ENCODE peak calls at places on chromosomes 16 and 17, in four cellular contexts. Z is C1 segment of cervical spinal cord; O is kidney epithelial cell; J is stimulated activated CD8-positive, alpha-beta memory T cell treated with anti-CD3 and anti-CD28 coated beads, Interleukin-12 subunit alpha, Interleukin-12 subunit beta, amount 100 ng/mL, for 4 hours. R is an unnamed sample.

GRCh38 chr16:2088759-2089358 is 41.1 kb downstream of the TSC2 start:
- DNase-seq in Z (no peak), O (no peak), J (no peak), R (peak)

GRCh38 chr16:55434000-55434399 is 45.0 kb upstream of the MMP2 start:
- DNase-seq in Z (no peak), O (no peak), J (no peak), R (no peak)

GRCh38 chr16:17556276-17557052 is 85.7 kb upstream of the XYLT1 start:
- DNase-seq in Z (no peak), O (no peak), J (no peak), R (peak)

GRCh38 chr17:76252040-76252954 is 12.0 kb upstream of the RNF157 start:
- DNase-seq in Z (peak), O (peak), J (no peak), R (peak)

GRCh38 chr17:45371414-45372324 is 54.8 kb upstream of the MAP3K14 start:
- DNase-seq in Z (no peak), O (peak), J (peak), R (peak)

GRCh38 chr17:61419496-61420046 is 19.9 kb downstream of the TBX2 start:
- DNase-seq in Z (no peak), O (no peak), J (no peak), R (no peak)

GRCh38 chr17:39132192-39132600 is 19.2 kb downstream of the PLXDC1 start:
- DNase-seq in Z (no peak), O (no peak), J (no peak), R (no peak)

GRCh38 chr17:27339836-27340550 is 46.1 kb downstream of the WSB1 start:
- DNase-seq in Z (no peak), O (no peak), J (peak), R (no peak)

GRCh38 chr16:138049-138417 is 440 bp downstream of the NPRL3 start:
- DNase-seq in Z (no peak), O (no peak), J (no peak), R (no peak)

GRCh38 chr16:86285421-86285820 is 224.9 kb upstream of the FOXF1 start:
- DNase-seq in Z (no peak), O (no peak), J (no peak), R (no peak)

GRCh38 chr16:17313085-17313611 is 157.6 kb downstream of the XYLT1 start:
- DNase-seq in Z (no peak), O (no peak), J (no peak), R (no peak)

GRCh38 chr16:53518550-53519416 is 15.8 kb upstream of the AKTIP start:
- DNase-seq in Z (no peak), O (no peak), J (peak), R (no peak)

GRCh38 chr16:4676826-4677225 is 16.5 kb upstream of the NUDT16L1 start:
- DNase-seq in Z (no peak), O (no peak), J (no peak), R (no peak)

GRCh38 chr16:88783391-88784073 is 1.5 kb downstream of the PIEZO1 start:
- DNase-seq in Z (peak), O (no peak), J (no peak), R (no peak)

GRCh38 chr17:77654296-77654695 is 304.2 kb upstream of the TNRC6C start:
- DNase-seq in Z (no peak), O (no peak), J (no peak), R (no peak)

GRCh38 chr16:78894872-78895271 is 705.7 kb downstream of the MAF start:
- DNase-seq in Z (no peak), O (no peak), J (no peak), R (no peak)

GRCh38 chr16:55728797-55729196 is 73.0 kb downstream of the SLC6A2 start:
- DNase-seq in Z (no peak), O (no peak), J (no peak), R (no peak)

GRCh38 chr17:16991349-16992009 is 19.6 kb upstream of the TNFRSF13B start:
- DNase-seq in Z (peak), O (no peak), J (peak), R (no peak)

GRCh38 chr16:87297918-87298631 is 19.1 kb downstream of the C16orf95 start:
- DNase-seq in Z (no peak), O (no peak), J (no peak), R (no peak)

GRCh38 chr17:10243905-10244844 is 45.8 kb upstream of the GAS7 start:
- DNase-seq in Z (no peak), O (no peak), J (no peak), R (no peak)

GRCh38 chr17:12046786-12047185 is 26.1 kb downstream of the MAP2K4 start:
- DNase-seq in Z (no peak), O (no peak), J (no peak), R (no peak)

GRCh38 chr17:29238133-29238850 is 8.4 kb upstream of the CRYBA1 start:
- DNase-seq in Z (no peak), O (no peak), J (no peak), R (no peak)

GRCh38 chr17:68456529-68457167 is 648 bp downstream of the WIPI1 start:
- DNase-seq in Z (peak), O (peak), J (no peak), R (peak)

GRCh38 chr16:495127-495748 is 32.3 kb upstream of the CAPN15 start:
- DNase-seq in Z (no peak), O (no peak), J (no peak), R (no peak)

GRCh38 chr16:19005561-19006445 is 22.1 kb downstream of the TMC7 start:
- DNase-seq in Z (peak), O (no peak), J (no peak), R (peak)

GRCh38 chr16:35195173-35195863 is 1735.9 kb downstream of the TP53TG3F start:
- DNase-seq in Z (no peak), O (no peak), J (no peak), R (no peak)

GRCh38 chr16:79672524-79672923 is 72.0 kb upstream of the MAF start:
- DNase-seq in Z (no peak), O (no peak), J (no peak), R (no peak)

GRCh38 chr17:74749262-74750038 is 1.0 kb downstream of the NHERF1 start:
- DNase-seq in Z (no peak), O (no peak), J (no peak), R (no peak)

GRCh38 chr16:80915079-80915450 is 91.6 kb downstream of the CMC2 start:
- DNase-seq in Z (no peak), O (no peak), J (no peak), R (no peak)

GRCh38 chr17:9120471-9120870 is 99.2 kb downstream of the NTN1 start:
- DNase-seq in Z (no peak), O (no peak), J (no peak), R (no peak)

GRCh38 chr17:43665038-43665386 is 3.3 kb upstream of the MEOX1 start:
- DNase-seq in Z (no peak), O (no peak), J (no peak), R (no peak)

GRCh38 chr16:83615553-83615952 is 192.2 kb upstream of the HSBP1 start:
- DNase-seq in Z (no peak), O (no peak), J (no peak), R (no peak)

GRCh38 chr17:80358861-80359260 is 56.1 kb upstream of the ENDOV start:
- DNase-seq in Z (no peak), O (no peak), J (no peak), R (no peak)

GRCh38 chr17:57810740-57811632 is 38.9 kb downstream of the MRPS23 start:
- DNase-seq in Z (no peak), O (no peak), J (no peak), R (no peak)

GRCh38 chr16:66386629-66387622 is 20.4 kb downstream of the CDH5 start:
- DNase-seq in Z (no peak), O (no peak), J (no peak), R (no peak)

GRCh38 chr17:28008526-28008925 is 34.0 kb upstream of the NLK start:
- DNase-seq in Z (no peak), O (peak), J (no peak), R (no peak)

GRCh38 chr17:37541880-37542675 is 52.4 kb downstream of the DUSP14 start:
- DNase-seq in Z (no peak), O (no peak), J (no peak), R (no peak)

GRCh38 chr17:14297161-14297851 is 3.6 kb upstream of the HS3ST3B1 start:
- DNase-seq in Z (no peak), O (no peak), J (no peak), R (no peak)

GRCh38 chr16:85172465-85173071 is 60.3 kb upstream of the CIBAR2 start:
- DNase-seq in Z (no peak), O (no peak), J (no peak), R (no peak)